ENCODE peak calls at places on chromosomes 16 and 17, in ten cellular contexts. S is NCI-H1092; N is stomach; O is HEK293T; X is erythroblast; C is DND-41; Z is T-helper 1 cell; V is activated CD4-positive, alpha-beta T cell treated with anti-CD3 and anti-CD28 coated beads, Interleukin-2, amount 10 ng/mL, durations not matched to agents 24 days and 14 days; G is NCI-H1436; J is KBM-7. T is an unnamed sample.

GRCh38 chr17:67238976-67239375 is 6.0 kb downstream of the HELZ start:
- DNase-seq in G (no peak), V (no peak), O (no peak), C (no peak), X (no peak), S (no peak), Z (no peak), J (no peak), N (no peak), T (peak)

GRCh38 chr17:58002558-58002957 is 4.5 kb downstream of the SRSF1 start:
- DNase-seq in O (no peak), G (no peak), C (no peak), X (no peak), S (no peak), J (no peak), N (no peak), Z (no peak), V (no peak), T (no peak)

GRCh38 chr17:62724398-62725146 is 83.5 kb downstream of the MARCHF10 start:
- DNase-seq in N (no peak), G (no peak), S (no peak), X (no peak), C (peak), J (peak), Z (peak), V (peak), O (no peak), T (no peak)

GRCh38 chr17:27868565-27868964 is 24.6 kb downstream of the LYRM9 start:
- DNase-seq in X (no peak), S (no peak), N (no peak), V (no peak), Z (no peak), G (no peak), O (no peak), C (no peak), J (no peak), T (no peak)

GRCh38 chr17:73555199-73555810 is 88.9 kb downstream of the SDK2 start:
- DNase-seq in N (no peak), Z (no peak), J (no peak), G (no peak), C (no peak), S (no peak), O (no peak), X (no peak), V (no peak), T (no peak)

GRCh38 chr17:48724241-48725004 is 1.4 kb downstream of the PRAC2 start:
- DNase-seq in V (peak), O (peak), Z (peak), X (peak), S (peak), G (peak), N (peak), C (peak), J (peak), T (peak)

GRCh38 chr17:2181206-2181983 is 122.2 kb downstream of the SMG6 start:
- DNase-seq in S (peak), Z (no peak), X (no peak), C (no peak), O (no peak), J (no peak), V (no peak), N (no peak), G (no peak), T (no peak)

GRCh38 chr17:48497103-48497502 is 33.7 kb downstream of the HOXB1 start:
- DNase-seq in V (no peak), Z (no peak), N (no peak), C (no peak), S (no peak), J (no peak), X (no peak), G (no peak), O (no peak), T (no peak)

GRCh38 chr16:11219188-11219587 is 36.8 kb downstream of the SOCS1 start:
- DNase-seq in Z (peak), C (no peak), V (no peak), J (no peak), O (no peak), N (no peak), X (no peak), G (no peak), S (no peak), T (no peak)

GRCh38 chr17:48429638-48430586 is at the start of gene SKAP1:
- DNase-seq in G (no peak), V (peak), J (no peak), O (no peak), Z (peak), C (no peak), S (no peak), N (peak), X (peak), T (peak)

GRCh38 chr17:36808181-36808661 is 129.1 kb upstream of the LHX1 start:
- DNase-seq in V (no peak), J (no peak), C (no peak), G (peak), O (peak), X (peak), S (no peak), N (no peak), Z (no peak), T (no peak)

GRCh38 chr16:56675685-56676210 is 6.1 kb downstream of the MT1H start:
- DNase-seq in Z (no peak), X (no peak), J (peak), S (no peak), O (no peak), N (no peak), C (peak), G (no peak), V (peak), T (no peak)

GRCh38 chr17:43381204-43381603 is 17.6 kb upstream of the ARL4D start:
- DNase-seq in V (no peak), O (no peak), S (no peak), Z (no peak), X (no peak), N (peak), G (no peak), J (no peak), C (no peak), T (no peak)

GRCh38 chr17:27609606-27610303 is 21.2 kb upstream of the LGALS9 start:
- DNase-seq in V (peak), J (peak), Z (peak), O (peak), C (peak), N (peak), X (peak), G (no peak), S (no peak), T (peak)

GRCh38 chr17:3827124-3827773 is 18.8 kb downstream of the NCBP3 start:
- DNase-seq in Z (peak), X (peak), J (peak), O (peak), N (peak), G (peak), S (no peak), C (peak), V (peak), T (peak)

GRCh38 chr16:51326131-51326856 is 175.2 kb upstream of the SALL1 start:
- DNase-seq in S (no peak), X (peak), Z (no peak), G (no peak), J (no peak), C (no peak), V (no peak), N (no peak), O (no peak), T (peak)